ENCODE peak calls at places on chromosomes 5 and 9, in four cellular contexts. H, N, S and F are unnamed samples.

GRCh38 chr9:123395276-123396006 is 39.4 kb downstream of the CRB2 start:
- DNase-seq in H (no peak), N (no peak), S (no peak), F (no peak)

GRCh38 chr5:75640395-75640794 is 29.1 kb downstream of the ANKDD1B start:
- DNase-seq in S (no peak), N (no peak), H (peak; percentile 78), F (no peak)

GRCh38 chr9:10062629-10063395 is 550.0 kb downstream of the PTPRD start:
- DNase-seq in S (no peak), N (no peak), H (peak; percentile 47), F (no peak)

GRCh38 chr9:127178646-127179632 is 56.5 kb upstream of the ANGPTL2 start:
- DNase-seq in H (no peak), N (no peak), S (no peak), F (peak; percentile 79)

GRCh38 chr5:172496671-172497371 is 42.5 kb upstream of the SH3PXD2B start:
- DNase-seq in S (no peak), H (no peak), N (no peak), F (no peak)

GRCh38 chr5:30808996-30809395 is 384.5 kb upstream of the CDH6 start:
- DNase-seq in S (no peak), H (peak; percentile 46), N (no peak), F (no peak)

GRCh38 chr5:176557846-176558245 is 8.7 kb downstream of the CDHR2 start:
- DNase-seq in S (no peak), N (no peak), H (no peak), F (no peak)

GRCh38 chr5:132237670-132238069 is 10.0 kb upstream of the P4HA2 start:
- DNase-seq in N (no peak), S (no peak), H (no peak), F (no peak)

GRCh38 chr5:2204366-2205184 is 321.9 kb upstream of the IRX4 start:
- DNase-seq in N (no peak), S (no peak), H (no peak), F (no peak)

GRCh38 chr5:142874537-142874936 is 104.4 kb downstream of the ARHGAP26 start:
- DNase-seq in H (no peak), N (peak; percentile 92), S (no peak), F (peak; percentile 60)

GRCh38 chr5:157670662-157671591 is at the start of gene C5orf52:
- DNase-seq in N (peak; percentile 35), S (no peak), H (peak; percentile 14), F (no peak)

GRCh38 chr9:91949946-91950664 is at the start of gene ROR2:
- DNase-seq in S (peak; percentile 88), H (peak; percentile 63), N (peak; percentile 40), F (peak; percentile 77)

GRCh38 chr5:175321927-175322532 is 122.0 kb downstream of the DRD1 start:
- DNase-seq in N (peak; percentile 36), H (peak; percentile 45), S (peak; percentile 44), F (no peak)

GRCh38 chr5:143562935-143563334 is 159.4 kb upstream of the NR3C1 start:
- DNase-seq in S (no peak), H (peak; percentile 86), N (peak; percentile 78), F (no peak)

GRCh38 chr9:83362341-83362995 is 175.7 kb downstream of the FRMD3 start:
- DNase-seq in S (no peak), H (no peak), N (no peak), F (no peak)

GRCh38 chr5:150816946-150817345 is 29.4 kb upstream of the IRGM start:
- DNase-seq in S (no peak), H (no peak), N (no peak), F (no peak)

GRCh38 chr5:81212211-81212687 is 20.9 kb upstream of the CKMT2 start:
- DNase-seq in N (no peak), S (no peak), H (no peak), F (no peak)

GRCh38 chr5:138663009-138663408 is 87.8 kb upstream of the HSPA9 start:
- DNase-seq in H (no peak), S (no peak), N (no peak), F (no peak)

GRCh38 chr9:99623780-99624364 is 197.8 kb upstream of the NR4A3 start:
- DNase-seq in N (no peak), S (no peak), H (no peak), F (no peak)

GRCh38 chr5:144092510-144092909 is 77.9 kb downstream of the YIPF5 start:
- DNase-seq in H (no peak), N (peak; percentile 3), S (no peak), F (no peak)

DNA sequence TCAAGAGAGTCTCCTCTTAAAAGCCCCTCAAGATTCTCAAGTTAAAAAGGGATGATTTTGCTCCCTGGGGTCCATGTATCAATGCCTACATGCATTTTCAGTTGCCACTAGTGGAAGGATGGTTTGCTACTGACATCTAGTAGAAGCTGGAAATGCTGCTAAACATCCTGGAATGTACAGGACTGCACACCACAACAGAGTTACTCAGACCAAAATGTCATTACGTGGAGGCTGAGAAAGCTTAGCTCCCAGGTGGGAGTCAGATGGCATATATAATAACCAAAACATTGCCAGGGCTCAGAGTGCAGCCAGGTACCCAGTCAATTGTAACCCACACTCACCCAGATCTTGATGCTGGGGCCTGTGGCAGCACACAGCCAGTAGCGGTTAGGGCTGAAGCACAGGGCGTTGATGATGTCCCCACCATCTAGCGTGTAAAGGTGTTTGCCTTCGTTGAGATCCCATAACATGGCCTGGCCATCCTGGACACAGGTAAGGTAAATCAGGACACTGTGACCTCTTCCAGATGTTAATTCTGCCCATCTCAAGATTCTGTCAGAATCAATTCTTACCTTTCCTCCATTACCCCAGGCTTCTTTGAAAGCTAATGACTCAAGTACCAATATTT is 5.8 kb downstream of the RACK1 start:
- DNase-seq in S (no peak), N (no peak), H (no peak), F (no peak)
- TF ChIP-seq POLR2A in S (peak; percentile 11), N (no peak), H (no peak), F (no peak)

GRCh38 chr5:33049298-33049697 is 338.2 kb downstream of the NPR3 start:
- DNase-seq in N (peak; percentile 64), H (no peak), S (no peak), F (no peak)

GRCh38 chr5:33046091-33046490 is 335.0 kb downstream of the NPR3 start:
- DNase-seq in N (no peak), S (no peak), H (no peak), F (no peak)

GRCh38 chr5:33048315-33048714 is 337.2 kb downstream of the NPR3 start:
- DNase-seq in H (no peak), S (no peak), N (no peak), F (no peak)

GRCh38 chr5:33049845-33050244 is 338.7 kb downstream of the NPR3 start:
- DNase-seq in H (peak; percentile 94), S (no peak), N (peak; percentile 80), F (no peak)
- TF ChIP-seq POLR2A in H (no peak), S (no peak), N (no peak), F (no peak)

GRCh38 chr9:19408316-19408692 is 505 bp upstream of the ACER2 start:
- DNase-seq in S (peak; percentile 14), N (peak; percentile 4), H (no peak), F (no peak)

GRCh38 chr9:19409406-19410194 is 791 bp downstream of the ACER2 start:
- DNase-seq in N (peak; percentile 35), S (peak; percentile 47), H (no peak), F (peak; percentile 29)

GRCh38 chr9:19410594-19410993 is 1.8 kb downstream of the ACER2 start:
- DNase-seq in N (no peak), H (no peak), S (no peak), F (no peak)

GRCh38 chr9:19410195-19410503 is 1.3 kb downstream of the ACER2 start:
- DNase-seq in H (no peak), N (no peak), S (no peak), F (no peak)

GRCh38 chr9:19408693-19409405 is at the start of gene ACER2:
- DNase-seq in N (peak; percentile 90), H (peak; percentile 84), S (peak; percentile 93), F (peak; percentile 96)
- TF ChIP-seq POLR2A in N (peak; percentile 87), H (peak; percentile 75), S (peak; percentile 89), F (peak; percentile 69)

GRCh38 chr9:34457266-34458012 is 931 bp downstream of the FAM219A start:
- DNase-seq in N (peak; percentile 62), S (peak; percentile 21), H (peak; percentile 77), F (peak; percentile 79)
- TF ChIP-seq POLR2A in N (no peak), S (no peak), H (peak; percentile 63), F (no peak)

DNA sequence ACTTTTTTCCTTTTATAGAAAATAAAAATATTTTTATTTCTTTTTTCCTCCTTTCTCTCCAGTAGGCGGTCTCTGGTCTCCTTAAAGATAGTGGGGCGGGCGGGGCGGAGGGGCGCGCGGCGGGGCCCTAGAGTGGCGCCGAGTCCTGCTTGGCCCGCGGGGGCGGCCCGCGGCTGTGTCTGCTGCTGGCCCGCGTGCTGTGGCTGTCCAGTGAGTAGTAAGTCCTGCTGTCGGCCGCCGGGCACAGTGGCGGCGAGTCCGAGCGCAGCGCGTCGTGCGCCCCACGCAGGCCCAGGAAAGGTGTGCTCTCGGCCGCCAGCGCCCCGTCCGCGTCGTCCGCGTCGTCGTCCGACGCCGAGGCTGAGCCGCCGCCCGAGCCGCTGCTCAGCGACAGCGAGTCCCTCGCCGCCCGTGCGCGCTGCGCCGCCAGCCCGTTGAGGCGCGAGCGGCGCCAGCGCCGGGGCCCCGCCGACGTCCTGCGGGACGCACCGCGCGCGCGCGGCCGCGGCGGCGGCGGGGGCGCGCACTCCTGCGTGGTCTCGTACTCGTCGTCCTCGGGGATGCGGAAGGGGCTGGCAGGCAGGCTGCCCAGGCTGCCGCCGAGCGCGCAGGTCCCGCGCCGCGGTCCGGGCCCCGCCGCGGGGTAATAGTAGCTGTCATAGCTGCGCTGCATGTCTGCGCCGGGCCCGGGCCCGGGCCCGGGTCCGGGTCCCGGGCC is 52.3 kb downstream of the PSD2 start:
- DNase-seq in H (no peak), S (peak; percentile 28), N (peak; percentile 35), F (peak; percentile 84)
- TF ChIP-seq POLR2A in H (no peak), S (no peak), N (peak; percentile 74), F (peak; percentile 6)

GRCh38 chr9:96383165-96383939 is at the start of gene SLC35D2:
- DNase-seq in N (peak; percentile 64), S (peak; percentile 69), H (peak; percentile 32), F (peak; percentile 59)
- TF ChIP-seq POLR2A in N (no peak), S (no peak), H (no peak), F (no peak)

DNA sequence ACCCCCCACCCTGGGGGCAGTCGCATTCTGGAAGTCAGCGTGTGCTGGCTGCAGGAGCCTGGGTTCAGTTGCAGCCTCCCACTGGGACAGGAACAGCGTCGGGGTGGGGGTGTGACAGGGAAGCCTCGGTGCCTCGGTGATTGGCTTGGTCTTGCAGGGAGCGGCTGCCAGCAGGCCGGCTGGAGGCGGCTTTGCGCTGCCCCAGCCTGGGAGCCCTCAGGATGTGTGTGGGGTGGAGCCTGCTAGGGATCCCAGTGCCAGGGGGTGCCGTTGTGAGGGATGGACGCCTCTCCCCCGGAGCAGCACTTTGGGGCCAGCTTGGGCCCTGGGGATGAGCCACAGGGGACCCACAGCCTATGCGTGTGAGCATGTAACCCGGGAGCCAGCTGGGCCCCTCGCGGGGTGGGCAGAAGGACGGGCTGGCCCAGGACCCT is 101.3 kb downstream of the RGS3 start:
- DNase-seq in N (no peak), H (peak; percentile 61), S (no peak), F (peak; percentile 64)
- TF ChIP-seq POLR2A in N (no peak), H (peak; percentile 59), S (no peak), F (no peak)